ENCODE peak calls at places on chromosomes 4 and X, in four cellular contexts. N, C, H and V are unnamed samples.

GRCh38 chr4:124873361-124874171 is 161.0 kb upstream of the ANKRD50 start:
- DNase-seq in N (no peak), H (no peak), C (no peak), V (no peak)

GRCh38 chr4:182140547-182140946 is 102.7 kb upstream of the TENM3 start:
- DNase-seq in N (no peak), H (no peak), C (no peak), V (no peak)

GRCh38 chrX:103215037-103215767 is at the start of gene BEX4:
- DNase-seq in N (peak; percentile 88), C (no peak), H (no peak), V (peak; percentile 84)

GRCh38 chr4:16532240-16532990 is 306.1 kb upstream of the TAPT1 start:
- DNase-seq in H (no peak), C (no peak), N (no peak), V (no peak)

GRCh38 chrX:72714471-72714916 is 388 bp upstream of the PHKA1 start:
- DNase-seq in C (peak; percentile 12), N (peak; percentile 42), H (no peak), V (no peak)

GRCh38 chr4:38572798-38573197 is 91.2 kb upstream of the KLF3 start:
- DNase-seq in N (no peak), C (no peak), H (no peak), V (no peak)

GRCh38 chr4:185307136-185307950 is 88.4 kb downstream of the LRP2BP start:
- DNase-seq in N (no peak), H (peak; percentile 97), C (no peak), V (no peak)

GRCh38 chrX:154732421-154733071 is 18.3 kb downstream of the GAB3 start:
- DNase-seq in C (no peak), N (no peak), H (no peak), V (no peak)

GRCh38 chr4:123555500-123556273 is 159.1 kb downstream of the SPRY1 start:
- DNase-seq in C (peak; percentile 98), H (no peak), N (peak; percentile 48), V (no peak)

GRCh38 chr4:109424093-109424818 is 9.4 kb upstream of the SEC24B start:
- DNase-seq in C (no peak), H (no peak), N (no peak), V (peak; percentile 59)

GRCh38 chrX:72712094-72712755 is 1.9 kb downstream of the PHKA1 start:
- DNase-seq in N (peak; percentile 12), H (no peak), C (no peak), V (peak; percentile 38)

GRCh38 chrX:11355259-11355909 is 62.2 kb downstream of the AMELX start:
- DNase-seq in H (no peak), N (no peak), C (no peak), V (no peak)

GRCh38 chr4:176303938-176304337 is 15.8 kb upstream of the SPCS3 start:
- DNase-seq in H (no peak), N (no peak), C (no peak), V (no peak)

GRCh38 chr4:154998773-154999172 is 209.7 kb upstream of the NPY2R start:
- DNase-seq in N (no peak), C (no peak), H (no peak), V (no peak)

GRCh38 chrX:97860206-97860605 is 976.5 kb downstream of the RPA4 start:
- DNase-seq in C (no peak), H (no peak), N (no peak), V (no peak)

GRCh38 chr4:24470681-24471622 is 113.4 kb downstream of the DHX15 start:
- DNase-seq in H (no peak), C (no peak), N (peak; percentile 18), V (no peak)

GRCh38 chrX:38225093-38225492 is 4.4 kb upstream of the SRPX start:
- DNase-seq in N (no peak), H (no peak), C (no peak), V (no peak)

GRCh38 chr4:89298788-89299152 is 8.8 kb downstream of the GPRIN3 start:
- DNase-seq in C (no peak), H (no peak), N (peak; percentile 41), V (no peak)

GRCh38 chrX:10612215-10612614 is 8.2 kb downstream of the MID1 start:
- DNase-seq in H (no peak), C (no peak), N (no peak), V (no peak)

GRCh38 chrX:50813843-50814661 is at the start of gene SHROOM4:
- DNase-seq in N (no peak), C (peak; percentile 13), H (no peak), V (no peak)

GRCh38 chr4:161203865-161204264 is 959.9 kb downstream of the FSTL5 start:
- DNase-seq in H (no peak), C (no peak), N (no peak), V (no peak)

GRCh38 chr4:174255790-174256189 is 27.7 kb downstream of the FBXO8 start:
- DNase-seq in C (no peak), N (peak; percentile 53), H (no peak), V (no peak)

GRCh38 chr4:181140037-181140603 is 1103.1 kb upstream of the TENM3 start:
- DNase-seq in H (no peak), N (peak; percentile 13), C (no peak), V (no peak)

GRCh38 chr4:107258359-107258758 is 222.2 kb upstream of the DKK2 start:
- DNase-seq in C (no peak), H (no peak), N (no peak), V (no peak)

GRCh38 chrX:78708171-78708570 is 39.3 kb upstream of the LPAR4 start:
- DNase-seq in N (peak; percentile 31), C (peak; percentile 1), H (no peak), V (peak; percentile 0)

GRCh38 chr4:70706516-70706915 is 15.2 kb upstream of the RUFY3 start:
- DNase-seq in H (no peak), C (no peak), N (no peak), V (peak; percentile 32)

GRCh38 chr4:140249351-140249750 is 95.4 kb upstream of the MAML3 start:
- DNase-seq in C (no peak), H (no peak), N (no peak), V (no peak)

GRCh38 chr4:112279882-112280315 is 5.8 kb downstream of the TIFA start:
- DNase-seq in N (no peak), C (no peak), H (no peak), V (no peak)

GRCh38 chrX:101958139-101958538 is 26.3 kb upstream of the ZMAT1 start:
- DNase-seq in N (no peak), C (no peak), H (no peak), V (no peak)

GRCh38 chrX:46576458-46576857 is 2.9 kb downstream of the CHST7 start:
- DNase-seq in H (no peak), N (no peak), C (no peak), V (no peak)

GRCh38 chr4:112552668-112553067 is 36.7 kb upstream of the NEUROG2 start:
- DNase-seq in H (no peak), N (no peak), C (peak; percentile 17), V (no peak)

GRCh38 chr4:74624351-74625151 is 169.8 kb downstream of the BTC start:
- DNase-seq in N (no peak), H (no peak), C (peak; percentile 85), V (peak; percentile 15)

GRCh38 chr4:15376145-15376544 is 51.7 kb upstream of the C1QTNF7 start:
- DNase-seq in H (no peak), N (no peak), C (no peak), V (no peak)

GRCh38 chr4:31100551-31100950 is 380.4 kb downstream of the PCDH7 start:
- DNase-seq in C (no peak), N (no peak), H (no peak), V (no peak)
- TF ChIP-seq BHLHE40 in C (no peak), N (no peak), H (no peak), V (no peak)

GRCh38 chr4:122100508-122100907 is 51.6 kb upstream of the BLTP1 start:
- DNase-seq in N (peak; percentile 22), C (no peak), H (no peak), V (no peak)

GRCh38 chr4:122099896-122100295 is 52.2 kb upstream of the BLTP1 start:
- DNase-seq in C (no peak), H (no peak), N (no peak), V (no peak)

GRCh38 chr4:122107680-122108079 is 44.5 kb upstream of the BLTP1 start:
- DNase-seq in N (no peak), H (no peak), C (no peak), V (no peak)

DNA sequence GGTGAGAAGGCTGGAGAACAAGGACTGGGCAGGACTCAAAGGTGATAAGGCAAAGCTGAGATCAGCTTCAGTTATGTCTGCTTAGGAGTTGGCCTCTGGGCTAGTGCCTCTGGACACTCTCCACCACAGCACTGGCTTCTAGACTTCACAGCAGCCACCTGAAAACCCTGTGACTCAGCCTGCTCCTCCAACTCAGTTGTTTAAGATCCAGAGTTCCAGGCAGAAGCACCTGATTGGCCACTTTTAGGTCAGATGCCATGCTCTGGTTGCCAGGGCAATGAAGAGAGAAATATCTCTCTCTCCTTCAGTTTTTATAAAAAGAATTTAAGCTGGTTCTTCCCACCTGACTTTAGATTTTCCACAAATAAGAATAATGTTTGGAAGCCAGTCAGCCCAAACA is 47.9 kb upstream of the BLTP1 start:
- DNase-seq in H (no peak), C (no peak), N (no peak), V (no peak)
- TF ChIP-seq SP1 in H (no peak), C (no peak), N (no peak), V (no peak)

GRCh38 chr4:25938251-25939186 is 24.5 kb downstream of the SMIM20 start:
- DNase-seq in H (peak; percentile 85), C (no peak), N (no peak), V (no peak)
- TF ChIP-seq BHLHE40 in H (no peak), C (no peak), N (no peak), V (no peak)

DNA sequence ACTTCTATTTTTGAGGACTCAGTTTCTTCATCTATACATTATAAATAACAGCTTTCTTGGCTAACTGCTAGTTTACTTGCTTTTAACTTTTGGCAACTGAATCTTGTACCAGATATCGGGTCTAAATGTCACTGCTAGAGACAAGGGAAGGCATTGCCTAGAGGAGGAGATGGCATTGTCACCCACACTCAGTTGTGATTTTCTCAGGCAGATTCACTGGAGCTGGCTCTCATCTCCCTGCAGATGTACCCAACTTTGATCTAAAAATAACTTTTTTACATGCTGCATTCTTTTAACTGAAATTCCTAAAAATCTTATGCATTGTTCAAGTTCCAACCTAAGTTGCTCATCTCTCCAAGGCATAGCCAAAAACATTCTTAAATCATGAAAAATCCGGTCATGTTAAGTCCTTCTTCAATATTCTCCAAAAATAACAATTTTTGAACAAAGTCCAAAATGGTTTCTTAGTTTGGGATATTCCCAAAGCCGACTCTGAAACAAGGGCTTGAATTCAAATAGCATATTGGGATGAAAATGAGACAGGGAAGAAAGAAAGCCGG is 469.0 kb upstream of the BOD1L1 start:
- DNase-seq in N (no peak), C (no peak), H (no peak), V (no peak)
- TF ChIP-seq SP1 in N (no peak), C (no peak), H (no peak), V (no peak)

DNA sequence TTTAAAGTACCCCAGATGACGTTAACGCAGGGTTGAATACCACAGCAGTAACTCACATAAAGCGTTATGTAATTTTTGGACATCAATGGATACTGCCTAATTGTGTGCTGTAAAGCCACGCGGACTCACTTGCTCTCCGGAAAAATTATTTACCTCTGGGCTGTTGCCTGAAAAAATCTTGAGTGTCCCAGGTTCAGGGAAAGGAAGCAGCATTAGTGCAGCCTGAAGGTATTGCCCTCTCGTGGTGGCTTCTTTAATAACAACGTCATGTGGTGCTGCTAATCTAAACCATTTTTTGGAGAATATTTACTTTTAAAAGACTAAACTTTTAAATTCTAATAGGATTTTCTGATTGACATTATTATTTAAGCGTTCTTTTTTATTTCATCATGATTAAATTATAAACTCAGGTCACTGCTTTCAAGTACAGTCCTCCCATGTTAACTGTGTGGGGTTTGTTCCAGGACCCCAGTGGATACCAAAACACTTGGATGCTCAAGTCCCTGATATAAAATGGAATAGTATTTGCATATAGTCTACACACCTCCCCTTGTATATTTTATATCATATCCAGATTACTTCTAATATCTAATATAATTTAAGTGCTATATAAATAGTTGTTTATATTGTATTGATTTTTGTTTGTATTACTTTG is 384.8 kb downstream of the FAM133A start:
- DNase-seq in N (peak; percentile 37), C (peak; percentile 3), H (no peak), V (peak; percentile 1)
- TF ChIP-seq BHLHE40 in N (no peak), C (no peak), H (no peak), V (no peak)